ENCODE peak calls at places on chromosomes 11 and 22, in ten cellular contexts. R, L, X, Q, E, B, U, P, N and D are unnamed samples.

GRCh38 chr11:1737080-1737757 is 13.2 kb downstream of the IFITM10 start:
- DNase-seq in R (no peak), L (no peak), X (no peak), Q (no peak), E (no peak), B (no peak), U (no peak), P (no peak), N (no peak), D (no peak)

GRCh38 chr11:95365346-95365745 is 134.3 kb upstream of the SESN3 start:
- DNase-seq in R (no peak), L (no peak), X (no peak), Q (no peak), E (no peak), B (no peak), U (no peak), P (no peak), N (no peak), D (no peak)

GRCh38 chr11:61910473-61911123 is 6.8 kb downstream of the RAB3IL1 start:
- DNase-seq in R (no peak), L (no peak), X (no peak), Q (no peak), E (no peak), B (no peak), U (peak; percentile 31), P (peak; percentile 27), N (no peak), D (no peak)

GRCh38 chr11:3171931-3172560 is 6.9 kb upstream of the OSBPL5 start:
- DNase-seq in R (no peak), L (no peak), X (no peak), Q (no peak), E (no peak), B (no peak), U (no peak), P (no peak), N (no peak), D (no peak)

GRCh38 chr11:68189082-68189481 is 24.0 kb downstream of the KMT5B start:
- DNase-seq in R (no peak), L (no peak), X (no peak), Q (no peak), E (no peak), B (no peak), U (no peak), P (no peak), N (no peak), D (no peak)

GRCh38 chr22:25389541-25389919 is 170.1 kb downstream of the CRYBB2 start:
- DNase-seq in R (no peak), L (no peak), X (no peak), Q (no peak), E (no peak), B (no peak), U (no peak), P (no peak), N (no peak), D (no peak)

GRCh38 chr11:34206598-34207300 is 101.3 kb downstream of the NAT10 start:
- DNase-seq in R (no peak), L (no peak), X (peak; percentile 47), Q (no peak), E (no peak), B (no peak), U (no peak), P (no peak), N (no peak), D (no peak)

GRCh38 chr11:65454311-65454695 is 31.7 kb downstream of the NEAT1 start:
- DNase-seq in R (no peak), L (no peak), X (no peak), Q (no peak), E (no peak), B (no peak), U (no peak), P (peak; percentile 84), N (no peak), D (no peak)

GRCh38 chr11:75236062-75236461 is 4.5 kb upstream of the TPBGL start:
- DNase-seq in R (no peak), L (no peak), X (no peak), Q (no peak), E (no peak), B (no peak), U (no peak), P (no peak), N (no peak), D (no peak)

GRCh38 chr22:49436056-49436455 is 391.6 kb downstream of the BRD1 start:
- DNase-seq in R (no peak), L (no peak), X (no peak), Q (no peak), E (no peak), B (no peak), U (peak; percentile 12), P (no peak), N (no peak), D (no peak)

GRCh38 chr11:71282581-71283351 is 30.4 kb upstream of the SHANK2 start:
- DNase-seq in R (no peak), L (no peak), X (no peak), Q (peak; percentile 16), E (no peak), B (no peak), U (no peak), P (no peak), N (no peak), D (no peak)

GRCh38 chr11:2691991-2692841 is 7.6 kb downstream of the KCNQ1OT1 start:
- DNase-seq in R (no peak), L (no peak), X (no peak), Q (no peak), E (no peak), B (no peak), U (peak; percentile 6), P (no peak), N (no peak), D (no peak)

GRCh38 chr11:96396637-96397036 is 6.8 kb downstream of the JRKL start:
- DNase-seq in R (no peak), L (no peak), X (no peak), Q (no peak), E (no peak), B (no peak), U (no peak), P (no peak), N (no peak), D (no peak)

GRCh38 chr11:69280994-69281393 is 13.0 kb upstream of the MYEOV start:
- DNase-seq in R (peak; percentile 83), L (no peak), X (peak; percentile 48), Q (peak; percentile 68), E (peak; percentile 79), B (no peak), U (peak; percentile 65), P (peak; percentile 85), N (no peak), D (peak; percentile 57)

GRCh38 chr11:88281317-88281712 is 56.2 kb downstream of the CTSC start:
- DNase-seq in R (peak; percentile 16), L (peak; percentile 5), X (no peak), Q (no peak), E (peak; percentile 11), B (no peak), U (no peak), P (peak; percentile 23), N (no peak), D (no peak)
- TF ChIP-seq CTCF in R (no peak), L (no peak), X (peak; percentile 25), Q (peak; percentile 32), E (peak; percentile 26), B (no peak), U (no peak), P (peak; percentile 17), N (no peak), D (no peak)

GRCh38 chr11:132257861-132258260 is 887.4 kb downstream of the NTM start:
- DNase-seq in R (no peak), L (no peak), X (no peak), Q (no peak), E (no peak), B (no peak), U (no peak), P (no peak), N (no peak), D (no peak)

GRCh38 chr11:132263231-132263630 is 892.8 kb downstream of the NTM start:
- DNase-seq in R (no peak), L (no peak), X (peak; percentile 14), Q (no peak), E (no peak), B (no peak), U (no peak), P (no peak), N (no peak), D (no peak)

GRCh38 chr11:132258865-132259264 is 888.5 kb downstream of the NTM start:
- DNase-seq in R (peak; percentile 12), L (no peak), X (no peak), Q (no peak), E (no peak), B (no peak), U (no peak), P (no peak), N (no peak), D (no peak)

GRCh38 chr11:132263875-132264274 is 893.5 kb downstream of the NTM start:
- DNase-seq in R (no peak), L (no peak), X (no peak), Q (no peak), E (no peak), B (no peak), U (no peak), P (no peak), N (no peak), D (no peak)

GRCh38 chr11:132260636-132261035 is 890.2 kb downstream of the NTM start:
- DNase-seq in R (no peak), L (no peak), X (no peak), Q (no peak), E (no peak), B (no peak), U (no peak), P (no peak), N (no peak), D (no peak)
- TF ChIP-seq CTCF in R (no peak), L (no peak), X (no peak), Q (no peak), E (no peak), B (no peak), U (no peak), P (no peak), N (no peak), D (no peak)

GRCh38 chr11:126920833-126921232 is 79.7 kb downstream of the KIRREL3 start:
- DNase-seq in R (no peak), L (no peak), X (no peak), Q (no peak), E (peak; percentile 21), B (no peak), U (no peak), P (no peak), N (no peak), D (no peak)
- TF ChIP-seq CTCF in R (peak; percentile 7), L (no peak), X (no peak), Q (no peak), E (no peak), B (no peak), U (no peak), P (no peak), N (no peak), D (no peak)

DNA sequence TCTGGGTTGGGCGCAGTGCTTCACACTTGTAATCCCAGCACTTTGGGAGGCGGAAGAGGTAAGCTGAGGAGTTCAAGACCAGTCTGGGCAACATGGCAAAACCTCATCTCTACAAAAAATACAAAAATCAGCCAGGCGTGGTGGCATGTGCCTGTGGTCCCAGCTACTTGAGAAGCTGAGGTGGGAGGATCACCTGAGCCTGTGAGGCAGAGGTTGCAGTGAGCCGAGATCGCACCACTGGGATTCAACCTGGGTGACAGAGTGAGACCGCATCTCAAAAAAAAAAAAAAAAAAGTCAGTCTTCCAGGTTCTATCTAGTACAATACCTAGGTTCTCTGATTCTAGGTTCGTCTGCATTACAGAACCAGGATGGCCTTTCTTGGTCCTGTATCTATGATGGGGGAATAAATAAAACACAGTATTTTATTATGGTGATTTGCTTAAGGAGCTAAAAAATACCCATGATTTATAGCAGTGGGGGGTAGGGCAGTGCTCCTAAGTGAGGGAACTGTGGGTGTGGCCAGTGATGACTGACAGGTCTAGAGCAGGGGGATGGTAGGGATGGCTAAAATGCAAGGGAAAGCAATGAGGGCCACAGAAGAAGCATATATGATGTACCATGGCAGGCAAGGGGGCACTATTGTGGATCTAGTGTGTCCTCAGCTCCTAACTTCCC is 65.6 kb upstream of the NUP160 start:
- DNase-seq in R (no peak), L (no peak), X (no peak), Q (no peak), E (peak; percentile 25), B (no peak), U (no peak), P (no peak), N (no peak), D (no peak)
- TF ChIP-seq CTCF in R (no peak), L (no peak), X (no peak), Q (no peak), E (no peak), B (no peak), U (no peak), P (no peak), N (no peak), D (no peak)